ENCODE peak calls at places on chromosomes 6 and 20, in four cellular contexts. V is WTC11, E is HepG2, Q is K562. B is an unnamed sample.

GRCh38 chr20:50335105-50335504 is 144.5 kb downstream of the CEBPB start:
- DNase-seq in Q (peak; percentile 78), E (peak; percentile 91), V (peak; percentile 51), B (peak; percentile 60)

GRCh38 chr6:51995214-51995735 is 92.1 kb downstream of the PKHD1 start:
- DNase-seq in V (no peak), E (no peak), Q (no peak), B (no peak)

GRCh38 chr6:24385536-24386269 is 17.0 kb upstream of the MRS2 start:
- DNase-seq in V (no peak), E (peak; percentile 98), Q (no peak), B (no peak)

GRCh38 chr20:64086801-64087200 is 2.6 kb upstream of the LKAAEAR1 start:
- DNase-seq in Q (no peak), E (no peak), V (no peak), B (no peak)

GRCh38 chr6:130906736-130907381 is 79.7 kb downstream of the SMLR1 start:
- DNase-seq in V (no peak), E (no peak), Q (no peak), B (no peak)

GRCh38 chr6:12160350-12160749 is 129.8 kb upstream of the EDN1 start:
- DNase-seq in E (no peak), Q (no peak), V (no peak), B (no peak)

GRCh38 chr6:147434508-147434907 is 74.0 kb upstream of the SAMD5 start:
- DNase-seq in E (no peak), Q (no peak), V (no peak), B (no peak)

GRCh38 chr6:46338098-46338497 is 153.2 kb downstream of the RCAN2 start:
- DNase-seq in E (no peak), V (no peak), Q (no peak), B (no peak)

GRCh38 chr6:53424976-53425718 is 76.4 kb upstream of the ELOVL5 start:
- DNase-seq in Q (no peak), E (no peak), V (no peak), B (no peak)

GRCh38 chr6:31386099-31386498 is 17.3 kb upstream of the MICA start:
- DNase-seq in Q (no peak), V (no peak), E (no peak), B (no peak)

GRCh38 chr6:54990001-54990400 is 143.4 kb downstream of the FAM83B start:
- DNase-seq in Q (no peak), V (no peak), E (no peak), B (no peak)

GRCh38 chr6:27478141-27478705 is 5.3 kb upstream of the ZNF184 start:
- DNase-seq in E (no peak), Q (peak; percentile 38), V (no peak), B (peak; percentile 8)

GRCh38 chr6:633611-634010 is 23.3 kb downstream of the HUS1B start:
- DNase-seq in Q (no peak), E (no peak), V (no peak), B (no peak)

GRCh38 chr6:116444092-116444491 is 17.1 kb upstream of the CALHM6 start:
- DNase-seq in Q (peak; percentile 45), V (no peak), E (peak; percentile 21), B (peak; percentile 62)

GRCh38 chr20:50729925-50730764 is 1.2 kb upstream of the PARD6B start:
- DNase-seq in E (peak; percentile 55), V (no peak), Q (peak; percentile 25), B (no peak)

GRCh38 chr20:46683939-46684750 is 5.1 kb downstream of the TP53RK start:
- DNase-seq in Q (peak; percentile 83), E (no peak), V (peak; percentile 75), B (peak; percentile 59)

GRCh38 chr6:83183082-83183828 is 9.8 kb downstream of the PGM3 start:
- DNase-seq in V (no peak), Q (no peak), E (no peak), B (no peak)

GRCh38 chr6:88982720-88983119 is 19.3 kb upstream of the RNGTT start:
- DNase-seq in Q (peak; percentile 49), E (peak; percentile 55), V (no peak), B (peak; percentile 47)

GRCh38 chr20:4569092-4569491 is 152.6 kb upstream of the PRND start:
- DNase-seq in E (no peak), V (peak; percentile 47), Q (no peak), B (no peak)

GRCh38 chr20:37316116-37316774 is 26.8 kb downstream of the MANBAL start:
- DNase-seq in Q (no peak), E (no peak), V (no peak), B (no peak)

GRCh38 chr6:41375598-41376151 is 40.3 kb downstream of the NCR2 start:
- DNase-seq in E (no peak), Q (no peak), V (peak; percentile 33), B (no peak)

GRCh38 chr20:63102720-63103375 is 96.1 kb upstream of the BHLHE23 start:
- DNase-seq in V (peak; percentile 40), Q (no peak), E (no peak), B (peak; percentile 45)

GRCh38 chr6:71248866-71249265 is 39.7 kb upstream of the OGFRL1 start:
- DNase-seq in E (no peak), Q (no peak), V (no peak), B (no peak)

GRCh38 chr6:31498748-31499147 is 803 bp downstream of the MICB start:
- DNase-seq in V (peak; percentile 49), Q (peak; percentile 46), E (no peak), B (no peak)

GRCh38 chr6:112879920-112880413 is 532.8 kb downstream of the RFPL4B start:
- DNase-seq in V (peak; percentile 83), E (peak; percentile 85), Q (peak; percentile 85), B (no peak)

GRCh38 chr6:50062051-50062450 is 12.3 kb upstream of the DEFB112 start:
- DNase-seq in V (no peak), Q (peak; percentile 11), E (peak; percentile 16), B (peak; percentile 18)

GRCh38 chr6:124970243-124970642 is 8.0 kb downstream of the RNF217 start:
- DNase-seq in E (no peak), Q (no peak), V (no peak), B (no peak)

GRCh38 chr20:58242824-58243223 is 14.4 kb upstream of the ANKRD60 start:
- DNase-seq in V (no peak), Q (no peak), E (no peak), B (no peak)

GRCh38 chr6:170081556-170081955 is 209.3 kb downstream of the DLL1 start:
- DNase-seq in V (no peak), Q (no peak), E (no peak), B (no peak)

DNA sequence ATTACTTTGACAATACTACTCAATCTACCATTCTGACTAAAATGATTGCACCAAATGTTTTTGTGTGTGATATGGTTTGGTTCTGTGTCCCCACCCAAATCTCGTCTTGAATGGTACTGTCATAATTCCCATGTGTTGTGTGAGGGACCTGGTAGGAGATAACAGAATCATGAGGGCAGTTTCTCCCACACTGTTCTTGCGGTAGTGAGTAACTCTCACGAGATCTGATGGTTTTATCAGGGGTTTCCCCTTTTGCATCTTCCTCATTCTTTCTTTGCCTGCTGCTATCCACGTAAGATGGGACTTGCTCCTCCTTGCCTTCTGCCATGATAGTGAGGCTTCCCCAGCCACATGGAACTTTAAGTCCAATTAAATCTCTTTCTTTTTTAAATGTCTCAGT is 20.8 kb downstream of the SYCP2 start:
- DNase-seq in E (no peak), Q (no peak), V (no peak), B (no peak)
- TF ChIP-seq ELF4 in E (no peak), Q (no peak), V (no peak), B (no peak)

DNA sequence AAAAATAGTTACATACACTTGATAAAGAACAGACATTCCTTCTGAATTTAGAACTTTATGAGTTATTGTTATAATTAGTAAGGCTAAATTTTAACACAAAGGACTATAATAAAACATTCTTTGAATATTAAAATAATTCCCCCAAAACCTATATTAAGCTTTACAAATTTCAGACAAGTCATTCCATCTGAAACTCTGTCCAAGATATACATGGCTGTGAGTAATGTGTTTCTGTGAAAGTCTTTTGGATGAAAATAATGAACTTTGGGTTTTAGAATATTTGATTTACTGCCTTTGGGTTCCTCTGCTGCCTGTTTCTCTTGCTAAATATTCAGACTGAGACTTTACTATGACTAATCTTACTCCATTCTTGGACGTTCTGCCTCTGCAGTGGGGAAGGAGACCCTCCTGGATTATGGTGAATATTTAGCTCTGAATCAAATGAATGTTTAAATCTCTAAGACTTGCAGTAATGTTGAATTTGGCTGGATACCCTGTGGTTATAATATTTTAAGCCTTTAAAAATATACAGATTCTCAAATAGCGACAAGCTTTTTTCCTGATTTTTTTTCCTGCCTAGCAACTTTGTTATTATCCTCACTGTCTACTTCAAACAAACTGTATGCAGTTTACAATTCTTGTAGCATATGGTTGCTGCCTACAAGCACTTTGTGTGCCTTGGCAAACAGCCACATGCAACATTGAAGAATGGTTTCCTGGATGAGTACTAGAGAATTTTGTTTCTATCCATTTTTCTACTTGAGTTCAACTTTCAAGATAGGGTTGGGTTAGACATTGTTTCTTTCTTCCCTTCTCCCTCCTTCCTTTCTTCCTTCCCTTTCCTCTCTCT is 51.4 kb downstream of the TXLNB start:
- DNase-seq in E (no peak), Q (no peak), V (no peak), B (no peak)
- TF ChIP-seq ELF4 in E (no peak), Q (no peak), V (no peak), B (no peak)

GRCh38 chr6:36386495-36387439 is 702 bp downstream of the ETV7 start:
- DNase-seq in Q (peak; percentile 43), V (peak; percentile 43), E (no peak), B (no peak)
- TF ChIP-seq ELF4 in Q (no peak), V (no peak), E (no peak), B (no peak)

DNA sequence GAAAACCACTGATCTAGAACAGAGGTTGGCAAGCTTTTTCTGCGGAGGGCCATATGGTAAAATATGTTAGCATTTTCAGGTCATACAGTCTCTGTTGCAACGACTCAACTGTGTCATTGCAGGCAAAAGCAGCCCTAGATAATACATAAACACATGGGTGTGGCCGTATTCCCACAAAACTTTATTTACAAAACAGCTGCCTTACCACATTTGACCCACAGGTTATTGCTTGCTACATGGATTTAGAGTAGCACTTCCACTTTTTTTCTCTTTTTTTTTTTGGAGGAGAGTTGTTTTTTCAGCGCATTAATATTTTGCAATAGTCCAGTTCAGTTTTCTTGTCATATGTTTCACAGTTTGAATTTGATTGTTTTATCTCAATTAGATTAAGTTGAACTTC is 2.5 kb upstream of the IGF2R start:
- DNase-seq in Q (no peak), V (no peak), E (no peak), B (no peak)
- TF ChIP-seq ELF4 in Q (no peak), V (no peak), E (no peak), B (no peak)

DNA sequence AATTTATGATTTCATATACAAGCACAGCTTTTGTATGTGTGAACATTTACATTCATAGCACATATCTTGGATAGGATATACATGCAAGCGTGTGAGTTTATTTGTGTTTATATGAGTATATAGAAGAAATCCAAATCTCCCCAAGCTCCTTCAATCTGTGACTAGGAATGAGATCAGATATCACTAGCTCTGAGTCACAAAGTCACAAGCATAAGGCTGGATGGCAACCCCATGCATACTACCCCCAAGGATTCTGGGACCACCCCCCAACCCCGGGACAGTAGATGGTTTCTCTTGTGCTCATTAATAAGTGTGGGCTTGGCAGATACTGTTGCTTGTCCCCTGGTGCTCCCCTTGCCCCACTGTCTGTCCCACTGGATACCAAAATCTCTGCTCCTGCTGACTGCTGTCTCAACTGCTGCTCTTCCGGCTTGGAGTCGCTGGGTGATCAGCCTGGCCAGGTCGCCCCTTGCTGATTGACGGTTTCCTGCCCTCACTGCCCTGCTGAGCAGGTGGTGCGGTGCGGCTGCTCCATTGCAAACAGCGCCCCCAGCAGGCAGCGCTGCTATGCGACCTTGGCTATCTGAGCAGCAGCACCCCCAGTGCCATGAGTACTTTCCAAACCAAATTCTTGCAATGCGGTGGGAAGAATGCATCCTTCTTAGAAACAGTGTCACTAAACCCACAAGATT is 279.4 kb downstream of the CD83 start:
- DNase-seq in V (peak; percentile 91), Q (peak; percentile 18), E (no peak), B (no peak)
- TF ChIP-seq ELF4 in V (no peak), Q (no peak), E (no peak), B (no peak)

B was measured in HEK293T.